ENCODE peak calls at places on chromosomes 7 and 10, in seven cellular contexts. One of them, this sample, is unnamed.

GRCh38 chr10:4093438-4093837 is 308.4 kb upstream of the KLF6 start:
- DNase-seq in ovary: no peak
- DNase-seq in A549: no peak
- DNase-seq in IMR-90: no peak
- DNase-seq in AG04450: no peak
- DNase-seq in GM13976: no peak
- DNase-seq in AG10803: no peak
- DNase-seq in this sample: no peak

GRCh38 chr10:14837003-14837755 is 658 bp downstream of the CDNF start:
- DNase-seq in ovary: no peak
- DNase-seq in A549: no peak
- DNase-seq in IMR-90: no peak
- DNase-seq in AG04450: peak
- DNase-seq in GM13976: no peak
- DNase-seq in AG10803: no peak
- DNase-seq in this sample: no peak

GRCh38 chr10:104138131-104138530 is 16.2 kb downstream of the SFR1 start:
- DNase-seq in ovary: no peak
- DNase-seq in A549: no peak
- DNase-seq in IMR-90: no peak
- DNase-seq in AG04450: no peak
- DNase-seq in GM13976: no peak
- DNase-seq in AG10803: no peak
- DNase-seq in this sample: no peak

GRCh38 chr10:99339563-99340047 is 10.4 kb downstream of the CNNM1 start:
- DNase-seq in ovary: no peak
- DNase-seq in A549: no peak
- DNase-seq in IMR-90: no peak
- DNase-seq in AG04450: no peak
- DNase-seq in GM13976: no peak
- DNase-seq in AG10803: peak
- DNase-seq in this sample: no peak

GRCh38 chr7:36795451-36796021 is 71.2 kb upstream of the AOAH start:
- DNase-seq in ovary: no peak
- DNase-seq in A549: no peak
- DNase-seq in IMR-90: no peak
- DNase-seq in AG04450: no peak
- DNase-seq in GM13976: no peak
- DNase-seq in AG10803: no peak
- DNase-seq in this sample: no peak

GRCh38 chr7:106177295-106177690 is 65.2 kb upstream of the SYPL1 start:
- DNase-seq in ovary: no peak
- DNase-seq in A549: no peak
- DNase-seq in IMR-90: peak
- DNase-seq in AG04450: no peak
- DNase-seq in GM13976: no peak
- DNase-seq in AG10803: no peak
- DNase-seq in this sample: no peak

GRCh38 chr7:39937366-39938153 is 12.5 kb upstream of the CDK13 start:
- DNase-seq in ovary: no peak
- DNase-seq in A549: no peak
- DNase-seq in IMR-90: no peak
- DNase-seq in AG04450: no peak
- DNase-seq in GM13976: no peak
- DNase-seq in AG10803: no peak
- DNase-seq in this sample: no peak

GRCh38 chr7:17758008-17758407 is 182.3 kb downstream of the SNX13 start:
- DNase-seq in ovary: no peak
- DNase-seq in A549: no peak
- DNase-seq in IMR-90: no peak
- DNase-seq in AG04450: no peak
- DNase-seq in GM13976: no peak
- DNase-seq in AG10803: no peak
- DNase-seq in this sample: no peak

GRCh38 chr7:4248295-4248694 is 433.8 kb upstream of the FOXK1 start:
- DNase-seq in ovary: no peak
- DNase-seq in A549: no peak
- DNase-seq in IMR-90: no peak
- DNase-seq in AG04450: no peak
- DNase-seq in GM13976: no peak
- DNase-seq in AG10803: no peak
- DNase-seq in this sample: no peak

GRCh38 chr7:6424702-6425072 is 23.1 kb downstream of the DAGLB start:
- DNase-seq in ovary: no peak
- DNase-seq in A549: no peak
- DNase-seq in IMR-90: no peak
- DNase-seq in AG04450: no peak
- DNase-seq in GM13976: no peak
- DNase-seq in AG10803: no peak
- DNase-seq in this sample: no peak

GRCh38 chr7:135211179-135211945 is at the start of gene WDR91:
- DNase-seq in ovary: peak
- DNase-seq in A549: peak
- DNase-seq in IMR-90: peak
- DNase-seq in AG04450: peak
- DNase-seq in GM13976: peak
- DNase-seq in AG10803: peak
- DNase-seq in this sample: peak
- TF ChIP-seq CTCF in ovary: no peak
- TF ChIP-seq CTCF in A549: peak
- TF ChIP-seq CTCF in IMR-90: no peak
- TF ChIP-seq CTCF in AG04450: no peak
- TF ChIP-seq CTCF in GM13976: peak
- TF ChIP-seq CTCF in AG10803: no peak
- TF ChIP-seq CTCF in this sample: no peak

GRCh38 chr7:20440472-20441105 is 109.9 kb downstream of the ITGB8 start:
- DNase-seq in ovary: no peak
- DNase-seq in A549: peak
- DNase-seq in IMR-90: peak
- DNase-seq in AG04450: peak
- DNase-seq in GM13976: no peak
- DNase-seq in AG10803: peak
- DNase-seq in this sample: peak
- TF ChIP-seq CTCF in ovary: no peak
- TF ChIP-seq CTCF in A549: peak
- TF ChIP-seq CTCF in IMR-90: peak
- TF ChIP-seq CTCF in AG04450: peak
- TF ChIP-seq CTCF in GM13976: peak
- TF ChIP-seq CTCF in AG10803: peak
- TF ChIP-seq CTCF in this sample: peak

GRCh38 chr7:74051629-74052410 is 23.8 kb downstream of the ELN start:
- DNase-seq in ovary: no peak
- DNase-seq in A549: peak
- DNase-seq in IMR-90: no peak
- DNase-seq in AG04450: no peak
- DNase-seq in GM13976: no peak
- DNase-seq in AG10803: no peak
- DNase-seq in this sample: peak
- TF ChIP-seq CTCF in ovary: no peak
- TF ChIP-seq CTCF in A549: peak
- TF ChIP-seq CTCF in IMR-90: peak
- TF ChIP-seq CTCF in AG04450: peak
- TF ChIP-seq CTCF in GM13976: no peak
- TF ChIP-seq CTCF in AG10803: peak
- TF ChIP-seq CTCF in this sample: peak

GRCh38 chr10:113890769-113891168 is 36.3 kb downstream of the NHLRC2 start:
- DNase-seq in ovary: no peak
- DNase-seq in A549: no peak
- DNase-seq in IMR-90: no peak
- DNase-seq in AG04450: no peak
- DNase-seq in GM13976: no peak
- DNase-seq in AG10803: no peak
- DNase-seq in this sample: no peak

GRCh38 chr10:113895018-113895417 is 40.6 kb downstream of the NHLRC2 start:
- DNase-seq in ovary: no peak
- DNase-seq in A549: no peak
- DNase-seq in IMR-90: peak
- DNase-seq in AG04450: no peak
- DNase-seq in GM13976: no peak
- DNase-seq in AG10803: peak
- DNase-seq in this sample: no peak

GRCh38 chr10:113894581-113894980 is 40.1 kb downstream of the NHLRC2 start:
- DNase-seq in ovary: no peak
- DNase-seq in A549: no peak
- DNase-seq in IMR-90: no peak
- DNase-seq in AG04450: no peak
- DNase-seq in GM13976: no peak
- DNase-seq in AG10803: no peak
- DNase-seq in this sample: no peak

GRCh38 chr10:113893570-113893969 is 39.1 kb downstream of the NHLRC2 start:
- DNase-seq in ovary: no peak
- DNase-seq in A549: no peak
- DNase-seq in IMR-90: no peak
- DNase-seq in AG04450: no peak
- DNase-seq in GM13976: no peak
- DNase-seq in AG10803: no peak
- DNase-seq in this sample: no peak

GRCh38 chr10:113891476-113891875 is 37.0 kb downstream of the NHLRC2 start:
- DNase-seq in ovary: no peak
- DNase-seq in A549: no peak
- DNase-seq in IMR-90: no peak
- DNase-seq in AG04450: no peak
- DNase-seq in GM13976: no peak
- DNase-seq in AG10803: peak
- DNase-seq in this sample: no peak
- TF ChIP-seq CTCF in ovary: no peak
- TF ChIP-seq CTCF in A549: no peak
- TF ChIP-seq CTCF in IMR-90: no peak
- TF ChIP-seq CTCF in AG04450: no peak
- TF ChIP-seq CTCF in GM13976: no peak
- TF ChIP-seq CTCF in AG10803: no peak
- TF ChIP-seq CTCF in this sample: no peak

This sample was measured in endothelial cell.